ENCODE peak calls at places on chromosome 21, in eight cellular contexts. D is activated CD4-positive, CD25-positive, alpha-beta regulatory T cell; Y is stimulated activated CD4-positive, alpha-beta T cell treated with anti-CD3 and anti-CD28 coated beads, TNF-alpha, amount 100 ng/mL, for 1 hour; A is CD8-positive, alpha-beta memory T cell; T is Kasumi-1; E is SW 1271; L is LHCN-M2; C is tibial artery. G is an unnamed sample.

GRCh38 chr21:22200378-22201092 is 1202.3 kb downstream of the NCAM2 start:
- DNase-seq in D (no peak), Y (no peak), A (no peak), T (no peak), E (no peak), L (no peak), C (no peak), G (no peak)

GRCh38 chr21:44718571-44718970 is 7.2 kb upstream of the TSPEAR start:
- DNase-seq in D (no peak), Y (no peak), A (no peak), T (no peak), E (no peak), L (no peak), C (no peak), G (no peak)

GRCh38 chr21:46518983-46519583 is 60.4 kb downstream of the DIP2A start:
- DNase-seq in D (no peak), Y (no peak), A (no peak), T (no peak), E (no peak), L (no peak), C (no peak), G (no peak)

GRCh38 chr21:45290948-45291612 is 3.4 kb upstream of the POFUT2 start:
- DNase-seq in D (no peak), Y (no peak), A (no peak), T (no peak), E (no peak), L (peak), C (peak), G (no peak)

GRCh38 chr21:36076878-36077658 is 7.2 kb downstream of the CBR1 start:
- DNase-seq in D (no peak), Y (no peak), A (no peak), T (no peak), E (no peak), L (no peak), C (no peak), G (no peak)

GRCh38 chr21:40595806-40596205 is 251.2 kb downstream of the DSCAM start:
- DNase-seq in D (no peak), Y (no peak), A (no peak), T (peak), E (no peak), L (no peak), C (no peak), G (no peak)

GRCh38 chr21:46289655-46290178 is 3.6 kb downstream of the YBEY start:
- DNase-seq in D (no peak), Y (no peak), A (no peak), T (no peak), E (no peak), L (no peak), C (no peak), G (no peak)

GRCh38 chr21:35216966-35217365 is 167.9 kb upstream of the RUNX1 start:
- DNase-seq in D (no peak), Y (no peak), A (no peak), T (no peak), E (no peak), L (no peak), C (no peak), G (no peak)

GRCh38 chr21:16468191-16468590 is 738.4 kb downstream of the USP25 start:
- DNase-seq in D (no peak), Y (no peak), A (no peak), T (no peak), E (no peak), L (peak), C (no peak), G (no peak)

GRCh38 chr21:45466330-45467220 is 61.6 kb downstream of the COL18A1 start:
- DNase-seq in D (no peak), Y (no peak), A (no peak), T (no peak), E (no peak), L (peak), C (no peak), G (no peak)

GRCh38 chr21:44425895-44426662 is 29.2 kb upstream of the LRRC3 start:
- DNase-seq in D (no peak), Y (no peak), A (peak), T (no peak), E (no peak), L (no peak), C (peak), G (no peak)

GRCh38 chr21:38567577-38568360 is 69.5 kb upstream of the ERG start:
- DNase-seq in D (no peak), Y (no peak), A (no peak), T (no peak), E (no peak), L (peak), C (no peak), G (no peak)

GRCh38 chr21:45982758-45983731 is 1.5 kb downstream of the COL6A1 start:
- DNase-seq in D (no peak), Y (no peak), A (no peak), T (no peak), E (no peak), L (no peak), C (peak), G (no peak)

GRCh38 chr21:36203603-36203889 is 46.9 kb downstream of the DOP1B start:
- DNase-seq in D (no peak), Y (no peak), A (no peak), T (peak), E (no peak), L (peak), C (no peak), G (no peak)

GRCh38 chr21:42665026-42665425 is 11.6 kb downstream of the PDE9A start:
- DNase-seq in D (no peak), Y (no peak), A (no peak), T (no peak), E (no peak), L (no peak), C (no peak), G (no peak)

GRCh38 chr21:46424062-46424591 is 34.6 kb upstream of the DIP2A start:
- DNase-seq in D (no peak), Y (no peak), A (peak), T (no peak), E (no peak), L (no peak), C (no peak), G (no peak)

GRCh38 chr21:35239811-35240219 is 190.7 kb upstream of the RUNX1 start:
- DNase-seq in D (no peak), Y (no peak), A (no peak), T (no peak), E (no peak), L (peak), C (no peak), G (no peak)

GRCh38 chr21:43297411-43297981 is 128.7 kb downstream of the CRYAA start:
- DNase-seq in D (no peak), Y (no peak), A (peak), T (no peak), E (no peak), L (no peak), C (no peak), G (no peak)

GRCh38 chr21:46065215-46065992 is 32.5 kb upstream of the COL6A2 start:
- DNase-seq in D (no peak), Y (no peak), A (peak), T (peak), E (no peak), L (peak), C (peak), G (no peak)

GRCh38 chr21:41326414-41327080 is 9.9 kb downstream of the FAM3B start:
- DNase-seq in D (no peak), Y (no peak), A (no peak), T (no peak), E (no peak), L (no peak), C (no peak), G (no peak)

GRCh38 chr21:45577806-45578801 is 35.9 kb upstream of the SLC19A1 start:
- DNase-seq in D (no peak), Y (no peak), A (peak), T (no peak), E (no peak), L (no peak), C (peak), G (no peak)

GRCh38 chr21:44436111-44436611 is 19.1 kb upstream of the LRRC3 start:
- DNase-seq in D (no peak), Y (no peak), A (peak), T (no peak), E (no peak), L (no peak), C (peak), G (no peak)

GRCh38 chr21:35738342-35738961 is 321.9 kb downstream of the SETD4 start:
- DNase-seq in D (no peak), Y (no peak), A (no peak), T (no peak), E (no peak), L (no peak), C (no peak), G (no peak)